ENCODE peak calls at places on chromosomes 13 and 19, in five cellular contexts. C is CD4-positive, alpha-beta memory T cell; X is stomach; B is type B pancreatic cell; Z is T-helper 2 cell. V is an unnamed sample.
A peak's percentile ranks its signal among the peaks of the same experiment; 100 is the strongest.

GRCh38 chr13:105474983-105475382 is 1060.5 kb downstream of the EFNB2 start:
- DNase-seq in C (no peak), B (no peak), Z (no peak), X (no peak), V (no peak)

GRCh38 chr19:45293682-45294081 is 29.0 kb downstream of the CKM start:
- DNase-seq in X (no peak), B (no peak), C (no peak), Z (no peak), V (no peak)

GRCh38 chr13:41563501-41564001 is 106.2 kb downstream of the RGCC start:
- DNase-seq in Z (no peak), C (no peak), B (no peak), X (no peak), V (no peak)

GRCh38 chr13:24288870-24289269 is 20.5 kb upstream of the C1QTNF9 start:
- DNase-seq in C (no peak), Z (no peak), X (no peak), B (no peak), V (no peak)

GRCh38 chr19:50275577-50276368 is 53.4 kb downstream of the KCNC3 start:
- DNase-seq in Z (no peak), C (no peak), B (no peak), X (no peak), V (no peak)

GRCh38 chr13:32264407-32264806 is 50.8 kb downstream of the ZAR1L start:
- DNase-seq in B (no peak), X (peak; percentile 69), Z (no peak), C (no peak), V (no peak)

GRCh38 chr13:46389457-46389856 is 2.4 kb upstream of the RUBCNL start:
- DNase-seq in X (no peak), B (no peak), Z (no peak), C (no peak), V (no peak)

GRCh38 chr13:27526516-27526915 is 76.2 kb upstream of the MTIF3 start:
- DNase-seq in X (no peak), B (no peak), C (no peak), Z (no peak), V (no peak)

GRCh38 chr13:110950356-110950755 is 35.5 kb upstream of the ANKRD10 start:
- DNase-seq in B (no peak), X (no peak), C (no peak), Z (no peak), V (peak; percentile 25)

GRCh38 chr19:44747739-44748425 is 626 bp upstream of the BCL3 start:
- DNase-seq in X (peak; percentile 69), C (no peak), Z (peak; percentile 14), B (no peak), V (no peak)

GRCh38 chr13:79966039-79966438 is 374.9 kb downstream of the SPRY2 start:
- DNase-seq in Z (no peak), B (no peak), X (no peak), C (no peak), V (no peak)

GRCh38 chr13:29743229-29743786 is 107.1 kb downstream of the UBL3 start:
- DNase-seq in C (no peak), X (no peak), B (no peak), Z (no peak), V (peak; percentile 93)